ENCODE peak calls at places on chromosome 10, in seven cellular contexts. L, K, D, G, I, J and U are unnamed samples.

GRCh38 chr10:6592080-6592479 is 12.0 kb upstream of the PRKCQ start:
- DNase-seq in J (no peak), G (no peak), I (no peak), K (peak; percentile 71), L (no peak), D (no peak), U (no peak)

GRCh38 chr10:127344346-127344745 is 148.0 kb upstream of the INSYN2A start:
- DNase-seq in L (no peak), G (no peak), D (no peak), I (no peak), J (no peak), K (no peak), U (no peak)

GRCh38 chr10:96978621-96979154 is 146.6 kb downstream of the LCOR start:
- DNase-seq in D (no peak), L (no peak), G (no peak), I (no peak), K (no peak), J (no peak), U (no peak)

GRCh38 chr10:84603971-84604370 is 275.6 kb downstream of the CCSER2 start:
- DNase-seq in G (no peak), J (no peak), I (no peak), K (no peak), L (no peak), D (no peak), U (no peak)

GRCh38 chr10:14507156-14507555 is 176.4 kb upstream of the FRMD4A start:
- DNase-seq in K (peak; percentile 85), G (no peak), D (peak; percentile 64), J (no peak), L (no peak), I (no peak), U (no peak)

GRCh38 chr10:17134737-17135260 is 5.2 kb upstream of the CUBN start:
- DNase-seq in J (no peak), G (no peak), K (no peak), D (no peak), I (no peak), L (no peak), U (no peak)

GRCh38 chr10:75238182-75239180 is 2.7 kb upstream of the COMTD1 start:
- DNase-seq in L (no peak), G (peak; percentile 74), D (no peak), I (no peak), K (no peak), J (no peak), U (no peak)

GRCh38 chr10:14360515-14360914 is 29.8 kb upstream of the FRMD4A start:
- DNase-seq in J (no peak), D (no peak), L (no peak), G (no peak), I (no peak), K (no peak), U (no peak)

GRCh38 chr10:17181751-17182150 is 19.7 kb downstream of the TRDMT1 start:
- DNase-seq in L (peak; percentile 13), K (no peak), D (no peak), G (no peak), J (no peak), I (no peak), U (no peak)

GRCh38 chr10:77036993-77037734 is 600.4 kb downstream of the KCNMA1 start:
- DNase-seq in L (peak; percentile 22), I (no peak), K (no peak), J (no peak), D (no peak), G (peak; percentile 62), U (no peak)

GRCh38 chr10:4296165-4296564 is 511.2 kb upstream of the KLF6 start:
- DNase-seq in J (no peak), I (no peak), K (no peak), L (no peak), D (no peak), G (no peak), U (no peak)

GRCh38 chr10:113880236-113880635 is 25.8 kb downstream of the NHLRC2 start:
- DNase-seq in K (no peak), I (peak; percentile 32), D (no peak), G (no peak), J (no peak), L (peak; percentile 71), U (no peak)

GRCh38 chr10:24718031-24718855 is 5.4 kb downstream of the ARHGAP21 start:
- DNase-seq in G (no peak), D (no peak), L (peak; percentile 81), I (peak; percentile 53), K (no peak), J (no peak), U (no peak)

GRCh38 chr10:8037199-8037801 is 17.2 kb upstream of the GATA3 start:
- DNase-seq in D (no peak), G (no peak), L (no peak), J (no peak), K (peak; percentile 16), I (no peak), U (no peak)

GRCh38 chr10:79226391-79227245 is 120.7 kb upstream of the PPIF start:
- DNase-seq in L (no peak), D (no peak), K (no peak), G (no peak), J (no peak), I (no peak), U (no peak)

GRCh38 chr10:69407621-69408301 is 9.0 kb downstream of the TACR2 start:
- DNase-seq in L (no peak), J (no peak), I (no peak), K (no peak), D (no peak), G (peak; percentile 62), U (no peak)

GRCh38 chr10:35470535-35470934 is 134.2 kb downstream of the CCNY start:
- DNase-seq in J (no peak), D (no peak), I (no peak), L (no peak), G (no peak), K (no peak), U (no peak)

GRCh38 chr10:77391605-77392235 is 245.9 kb downstream of the KCNMA1 start:
- DNase-seq in J (peak; percentile 83), I (peak; percentile 55), L (peak; percentile 79), G (peak; percentile 89), K (no peak), D (no peak), U (peak; percentile 74)

GRCh38 chr10:74997163-74997562 is 114.3 kb upstream of the SAMD8 start:
- DNase-seq in G (no peak), K (no peak), D (no peak), I (no peak), J (no peak), L (no peak), U (no peak)

GRCh38 chr10:48792121-48792520 is 107.4 kb downstream of the WDFY4 start:
- DNase-seq in K (no peak), G (no peak), D (no peak), I (no peak), L (peak; percentile 32), J (no peak), U (no peak)

GRCh38 chr10:75987610-75988009 is 556.2 kb downstream of the LRMDA start:
- DNase-seq in I (no peak), L (peak; percentile 49), J (no peak), K (no peak), D (no peak), G (no peak), U (no peak)

GRCh38 chr10:115935731-115936130 is 337.3 kb downstream of the GFRA1 start:
- DNase-seq in I (no peak), J (no peak), L (no peak), D (no peak), G (no peak), K (no peak), U (no peak)

GRCh38 chr10:117688358-117688757 is 145.8 kb downstream of the EMX2 start:
- DNase-seq in G (no peak), L (no peak), I (no peak), D (no peak), K (no peak), J (no peak), U (no peak)

GRCh38 chr10:46019170-46019528 is 11.3 kb downstream of the NCOA4 start:
- DNase-seq in D (no peak), I (no peak), G (no peak), L (no peak), J (no peak), K (no peak), U (no peak)
- H3K4me1 ChIP-seq in D (peaks cover 15% of the 10 kb centered on the region), I (peaks cover 15% of the 10 kb centered on the region), G (no peaks in the 10 kb centered on the region), L (peaks cover 16% of the 10 kb centered on the region), J (peaks cover 68% of the 10 kb centered on the region), K (peaks cover 60% of the 10 kb centered on the region), U (peaks cover 81% of the 10 kb centered on the region)

GRCh38 chr10:103842605-103843004 is 12.8 kb downstream of the SH3PXD2A start:
- DNase-seq in L (no peak), G (no peak), J (no peak), K (no peak), D (no peak), I (no peak), U (no peak)
- H3K4me1 ChIP-seq in L (peaks cover 15% of the 10 kb centered on the region), G (peaks cover 14% of the 10 kb centered on the region), J (peaks cover 77% of the 10 kb centered on the region), K (peaks cover 22% of the 10 kb centered on the region), D (peaks cover 16% of the 10 kb centered on the region), I (peaks cover 75% of the 10 kb centered on the region), U (peaks cover 86% of the 10 kb centered on the region)

GRCh38 chr10:11208243-11208642 is 190.6 kb downstream of the CELF2 start:
- DNase-seq in J (no peak), D (no peak), G (no peak), L (no peak), K (no peak), I (no peak), U (no peak)
- H3K4me1 ChIP-seq in J (peaks cover 49% of the 10 kb centered on the region), D (peaks cover 75% of the 10 kb centered on the region), G (peaks cover 9% of the 10 kb centered on the region), L (no peaks in the 10 kb centered on the region), K (peaks cover 99% of the 10 kb centered on the region), I (no peaks in the 10 kb centered on the region), U (peaks cover 39% of the 10 kb centered on the region)

GRCh38 chr10:119619215-119619614 is 22.5 kb upstream of the TIAL1 start:
- DNase-seq in K (no peak), I (no peak), L (no peak), D (no peak), J (no peak), G (no peak), U (no peak)

GRCh38 chr10:119620771-119621384 is 24.1 kb upstream of the TIAL1 start:
- DNase-seq in D (no peak), G (no peak), I (no peak), J (no peak), K (no peak), L (no peak), U (no peak)

GRCh38 chr10:119614686-119615085 is 17.9 kb upstream of the TIAL1 start:
- DNase-seq in G (no peak), J (no peak), K (no peak), I (no peak), D (no peak), L (no peak), U (no peak)

GRCh38 chr10:119620241-119620753 is 23.5 kb upstream of the TIAL1 start:
- DNase-seq in L (peak; percentile 22), G (no peak), D (no peak), J (no peak), I (no peak), K (no peak), U (no peak)

DNA sequence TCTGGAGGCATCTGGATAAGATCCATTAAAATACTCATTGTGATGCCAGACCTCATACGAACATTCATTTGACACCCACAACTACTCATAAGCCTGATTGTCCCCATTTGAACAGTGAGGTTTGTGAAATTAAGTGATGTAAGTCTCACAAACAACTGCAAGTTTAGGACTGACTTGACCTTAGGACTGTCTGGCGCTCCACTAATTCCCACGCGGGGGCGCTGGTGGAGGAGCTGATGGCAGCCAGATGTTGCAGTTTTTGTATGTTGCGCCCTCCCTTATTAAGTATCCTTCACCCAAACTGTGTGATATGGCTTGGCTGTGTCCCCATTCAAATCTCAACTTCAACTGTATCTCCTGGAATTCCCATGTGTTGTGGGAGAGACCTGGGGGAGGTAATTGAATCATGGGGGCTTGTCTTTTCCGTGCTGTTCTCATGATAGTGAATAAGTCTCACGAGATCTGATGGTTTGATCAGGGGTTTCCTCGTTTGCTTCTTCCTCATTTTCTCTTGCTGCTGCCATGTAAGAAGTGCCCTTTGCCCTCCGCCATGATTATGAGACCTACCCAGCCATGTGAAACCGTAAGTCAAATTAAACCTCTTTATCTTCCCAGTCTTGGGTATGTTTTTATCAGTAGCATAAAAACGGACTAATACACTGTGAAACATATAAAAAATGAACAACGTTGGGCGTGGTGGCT is 20.3 kb upstream of the TIAL1 start:
- DNase-seq in D (no peak), K (peak; percentile 16), J (no peak), I (no peak), L (no peak), G (peak; percentile 37), U (peak; percentile 18)
- H3K4me1 ChIP-seq in D (no peaks in the 10 kb centered on the region), K (no peaks in the 10 kb centered on the region), J (peaks cover 4% of the 10 kb centered on the region), I (no peaks in the 10 kb centered on the region), L (peaks cover 7% of the 10 kb centered on the region), G (no peaks in the 10 kb centered on the region), U (peaks cover 25% of the 10 kb centered on the region)